ENCODE peak calls at places on chromosomes 16 and 17, in four cellular contexts. Z is tibial nerve, N is transverse colon, W is OCI-LY7. L is an unnamed sample. For H3K9me3, the result is how much of the 10 kb centered on the place peaks cover.

GRCh38 chr16:69399361-69399760 is 13.6 kb upstream of the TERF2 start:
- DNase-seq in Z (no peak), N (no peak), W (no peak), L (no peak)

GRCh38 chr16:87860553-87861299 is 8.6 kb downstream of the SLC7A5 start:
- DNase-seq in Z (no peak), N (no peak), W (no peak), L (no peak)

GRCh38 chr16:17784073-17784472 is 313.3 kb upstream of the XYLT1 start:
- DNase-seq in Z (no peak), N (no peak), W (peak), L (no peak)

GRCh38 chr17:78538033-78538776 is 39.0 kb downstream of the DNAH17 start:
- DNase-seq in Z (no peak), N (no peak), W (no peak), L (no peak)

GRCh38 chr17:82231562-82232321 is 2.9 kb downstream of the SLC16A3 start:
- DNase-seq in Z (peak), N (peak), W (no peak), L (no peak)

GRCh38 chr16:11447836-11448235 is 102.6 kb downstream of the RMI2 start:
- DNase-seq in Z (no peak), N (no peak), W (no peak), L (no peak)

GRCh38 chr17:77363821-77364361 is 223.1 kb downstream of the SEC14L1 start:
- DNase-seq in Z (no peak), N (no peak), W (no peak), L (no peak)

GRCh38 chr17:77441130-77441920 is 300.6 kb downstream of the SEC14L1 start:
- DNase-seq in Z (no peak), N (peak), W (peak), L (peak)

GRCh38 chr17:46964315-46965265 is 14.5 kb downstream of the RPRML start:
- DNase-seq in Z (no peak), N (no peak), W (no peak), L (no peak)

GRCh38 chr16:88651276-88651988 is 579 bp upstream of the CYBA start:
- DNase-seq in Z (no peak), N (peak), W (peak), L (peak)

DNA sequence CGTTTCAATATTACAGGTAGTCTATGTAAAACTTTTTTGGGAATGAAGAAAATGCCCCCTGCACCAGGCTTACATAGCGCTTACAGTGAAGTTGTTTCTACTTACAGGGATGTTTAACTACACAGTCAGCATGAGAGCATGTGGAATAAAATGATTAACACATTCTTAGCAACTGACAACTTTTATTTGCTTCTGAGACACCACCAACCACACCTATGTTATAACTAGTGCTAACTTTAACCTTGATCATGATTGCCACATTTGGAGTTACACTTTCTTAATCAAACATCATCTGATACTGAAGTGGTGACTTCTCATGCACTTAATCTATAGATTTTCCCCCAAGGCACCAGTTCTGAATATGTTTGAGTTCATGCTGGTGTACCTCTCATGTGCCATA is 20.3 kb upstream of the ZNF267 start:
- DNase-seq in Z (no peak), N (no peak), W (no peak), L (no peak)
- H3K9me3 ChIP-seq in Z (under half), N (under half), W (under half), L (under half)

DNA sequence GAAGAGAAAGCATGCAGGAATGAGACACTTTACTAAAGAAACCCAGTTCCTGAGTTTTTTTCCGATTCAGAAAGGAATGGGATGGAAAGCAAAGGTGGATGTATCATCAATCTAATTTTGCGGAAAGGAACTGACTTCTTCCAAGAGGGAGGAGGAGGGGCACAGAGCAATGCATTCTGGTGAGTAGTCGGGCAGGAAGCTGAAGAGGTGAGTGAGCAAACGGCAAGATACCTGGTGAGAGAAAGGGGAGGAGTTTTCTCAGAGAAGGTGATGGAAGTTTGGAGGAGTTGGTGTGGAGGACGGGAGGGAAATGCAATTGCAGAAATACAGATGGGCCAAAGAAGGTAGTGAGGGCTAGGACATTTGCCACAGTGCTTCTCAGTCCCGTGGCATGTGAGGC is 713.2 kb downstream of the KCNJ2 start:
- DNase-seq in Z (no peak), N (no peak), W (no peak), L (no peak)
- H3K9me3 ChIP-seq in Z (under half), N (under half), W (under half), L (under half)

GRCh38 chr17:1026599-1026975 is 29.7 kb downstream of the TIMM22 start:
- DNase-seq in Z (no peak), N (no peak), W (no peak), L (no peak)
- H3K9me3 ChIP-seq in Z (under half), N (under half), W (under half), L (under half)

DNA sequence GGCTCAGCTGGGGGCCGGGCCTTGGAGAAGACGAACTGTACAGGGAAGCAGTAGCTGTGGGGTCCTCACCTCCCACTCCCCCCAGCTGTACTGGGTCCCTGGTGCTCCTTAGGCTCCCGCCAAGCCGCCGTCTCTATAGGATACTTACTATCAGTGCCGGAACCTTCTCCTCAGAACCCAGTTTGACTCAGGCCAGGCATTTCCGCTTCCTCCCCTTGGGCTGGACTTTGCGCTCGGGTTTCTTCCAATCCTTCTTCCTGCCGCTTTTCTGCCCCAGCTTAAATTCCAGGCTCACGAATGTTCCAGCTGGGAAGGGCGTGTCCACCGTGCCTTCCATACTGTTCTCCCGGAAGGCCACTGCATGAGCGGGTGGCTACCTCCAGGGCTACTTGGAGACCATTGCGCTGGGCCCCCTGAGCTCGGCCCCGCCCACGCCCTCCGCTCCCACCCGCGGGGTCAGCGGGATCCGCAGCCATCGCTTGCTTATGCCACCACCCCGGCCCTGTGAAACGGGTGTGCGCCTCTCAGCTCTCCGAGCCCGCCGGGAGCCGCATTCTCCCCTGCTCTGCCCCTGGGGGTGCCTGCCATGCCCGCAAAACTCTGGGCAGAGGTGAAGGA is 1795.9 kb downstream of the TP53TG3F start:
- DNase-seq in Z (no peak), N (no peak), W (no peak), L (no peak)
- H3K9me3 ChIP-seq in Z (under half), N (under half), W (under half), L (under half)

DNA sequence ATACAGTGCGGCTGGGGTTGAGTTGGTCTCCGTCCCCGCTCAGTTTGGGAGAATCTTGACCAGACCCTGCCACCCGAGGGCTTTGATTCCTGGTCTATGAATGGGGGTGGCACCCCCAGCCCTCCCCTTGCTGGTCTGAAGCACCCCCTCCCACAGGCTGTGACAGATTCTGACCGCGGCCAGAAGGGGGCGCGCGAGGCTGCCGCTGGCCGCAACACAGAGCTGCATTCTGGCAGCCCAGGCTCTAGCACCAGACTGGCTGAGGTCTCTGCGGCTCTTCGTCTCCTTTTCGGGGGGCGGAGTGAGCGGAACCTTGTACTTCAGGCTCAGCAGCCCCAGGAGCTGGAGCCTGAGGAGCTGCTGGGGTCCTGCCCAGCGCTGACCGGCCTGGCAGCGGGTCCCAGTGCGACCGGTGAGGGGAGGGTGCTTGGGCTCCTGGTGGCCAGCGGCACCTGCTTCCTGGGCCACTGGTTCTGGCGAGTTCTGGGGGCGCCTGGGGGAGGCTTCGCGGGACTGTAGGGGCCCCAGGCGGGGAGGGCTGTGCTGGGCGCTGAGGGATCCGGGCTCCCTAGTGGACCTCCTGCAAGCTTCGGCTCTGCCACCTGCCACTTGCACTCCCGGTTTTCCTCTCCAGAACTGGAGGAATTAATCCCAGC is 1011.6 kb downstream of the KCNJ18 start:
- DNase-seq in Z (no peak), N (no peak), W (no peak), L (no peak)
- H3K9me3 ChIP-seq in Z (under half), N (under half), W (under half), L (under half)

GRCh38 chr16:35171106-35171505 is 1711.7 kb downstream of the TP53TG3F start:
- DNase-seq in Z (no peak), N (no peak), W (no peak), L (no peak)

GRCh38 chr16:35173295-35173694 is 1713.9 kb downstream of the TP53TG3F start:
- DNase-seq in Z (no peak), N (no peak), W (no peak), L (no peak)

GRCh38 chr16:35174006-35174405 is 1714.6 kb downstream of the TP53TG3F start:
- DNase-seq in Z (no peak), N (no peak), W (no peak), L (no peak)

GRCh38 chr16:35176449-35176848 is 1717.0 kb downstream of the TP53TG3F start:
- DNase-seq in Z (no peak), N (no peak), W (no peak), L (no peak)

GRCh38 chr16:35170610-35171009 is 1711.2 kb downstream of the TP53TG3F start:
- DNase-seq in Z (no peak), N (no peak), W (no peak), L (no peak)
- H3K9me3 ChIP-seq in Z (under half), N (under half), W (under half), L (under half)

GRCh38 chr17:21513012-21513570 is 136.9 kb downstream of the KCNJ12 start:
- DNase-seq in Z (peak), N (peak), W (peak), L (peak)
- H3K9me3 ChIP-seq in Z (under half), N (under half), W (under half), L (under half)

DNA sequence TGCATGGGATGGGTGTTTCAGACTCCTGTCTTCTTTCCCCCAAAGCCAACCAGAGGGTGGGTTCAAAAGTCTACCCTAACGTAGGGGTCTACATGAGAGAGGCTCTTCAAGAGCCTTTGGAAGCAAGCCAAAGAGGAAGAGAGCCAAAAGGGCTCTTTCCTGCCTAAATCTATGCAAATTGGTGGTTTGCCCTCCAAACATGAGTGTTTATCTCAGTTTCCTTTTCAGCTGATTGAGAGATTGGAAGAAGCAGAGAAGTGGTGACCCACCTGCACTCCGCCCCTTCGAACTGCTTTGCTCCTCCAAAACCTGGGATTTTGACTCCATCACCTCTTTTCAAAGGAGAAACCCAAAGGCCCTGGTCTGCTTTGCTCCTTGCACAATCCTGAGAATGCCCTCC is 65.4 kb upstream of the MAF start:
- DNase-seq in Z (no peak), N (no peak), W (no peak), L (no peak)
- H3K9me3 ChIP-seq in Z (under half), N (under half), W (under half), L (under half)

DNA sequence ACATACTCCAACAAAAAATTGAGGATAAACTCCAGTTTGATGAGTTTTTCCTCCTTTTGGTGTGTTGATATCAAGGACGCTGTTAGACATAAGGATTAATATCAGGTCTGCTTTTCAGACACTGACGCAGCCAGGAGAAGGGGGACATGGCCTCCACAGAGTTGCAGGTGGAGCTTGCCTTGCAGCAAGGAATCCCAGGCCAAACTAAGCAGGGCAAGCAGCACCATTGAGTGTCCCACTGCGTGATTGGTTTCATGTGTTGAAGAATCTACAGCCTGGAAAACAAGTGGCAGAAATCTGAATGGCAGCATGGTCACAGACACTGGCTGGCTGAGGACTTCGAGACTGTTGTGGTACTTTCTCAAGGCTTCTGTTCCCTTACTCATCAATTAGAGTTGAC is 777.6 kb downstream of the KCNJ18 start:
- DNase-seq in Z (no peak), N (no peak), W (no peak), L (no peak)
- H3K9me3 ChIP-seq in Z (under half), N (under half), W (under half), L (under half)

L was measured in T-helper 17 cell.